ENCODE peak calls at places on chromosome 12, in six cellular contexts. One of them, this sample, is unnamed.

GRCh38 chr12:33942172-33942571 is 80.1 kb upstream of the ALG10 start:
- DNase-seq in endothelial cell of umbilical vein: no peak
- DNase-seq in GM12878: no peak
- DNase-seq in HepG2: no peak
- DNase-seq in NB4: no peak
- DNase-seq in K562: no peak
- DNase-seq in this sample: no peak

GRCh38 chr12:125455556-125455955 is 390.3 kb downstream of the AACS start:
- DNase-seq in endothelial cell of umbilical vein: no peak
- DNase-seq in HepG2: no peak
- DNase-seq in GM12878: no peak
- DNase-seq in NB4: peak; percentile 16
- DNase-seq in K562: no peak
- DNase-seq in this sample: no peak

GRCh38 chr12:91685917-91686316 is 459.7 kb downstream of the BTG1 start:
- DNase-seq in NB4: no peak
- DNase-seq in endothelial cell of umbilical vein: peak; percentile 17
- DNase-seq in GM12878: no peak
- DNase-seq in K562: no peak
- DNase-seq in HepG2: no peak
- DNase-seq in this sample: peak; percentile 10

GRCh38 chr12:106759526-106760183 is 14.8 kb upstream of the RIC8B start:
- DNase-seq in K562: no peak
- DNase-seq in GM12878: no peak
- DNase-seq in endothelial cell of umbilical vein: no peak
- DNase-seq in HepG2: no peak
- DNase-seq in NB4: no peak
- DNase-seq in this sample: no peak

GRCh38 chr12:11834104-11834812 is 184.8 kb downstream of the ETV6 start:
- DNase-seq in endothelial cell of umbilical vein: peak; percentile 49
- DNase-seq in HepG2: no peak
- DNase-seq in NB4: peak; percentile 64
- DNase-seq in GM12878: no peak
- DNase-seq in K562: no peak
- DNase-seq in this sample: no peak

GRCh38 chr12:92614502-92614901 is 88.3 kb upstream of the PLEKHG7 start:
- DNase-seq in HepG2: no peak
- DNase-seq in GM12878: no peak
- DNase-seq in endothelial cell of umbilical vein: no peak
- DNase-seq in NB4: no peak
- DNase-seq in K562: no peak
- DNase-seq in this sample: no peak

GRCh38 chr12:117072736-117073475 is 26.3 kb downstream of the TESC start:
- DNase-seq in HepG2: no peak
- DNase-seq in NB4: no peak
- DNase-seq in endothelial cell of umbilical vein: no peak
- DNase-seq in GM12878: no peak
- DNase-seq in K562: no peak
- DNase-seq in this sample: no peak

GRCh38 chr12:10645910-10646309 is 27.9 kb downstream of the STYK1 start:
- DNase-seq in GM12878: no peak
- DNase-seq in HepG2: no peak
- DNase-seq in NB4: no peak
- DNase-seq in K562: no peak
- DNase-seq in endothelial cell of umbilical vein: no peak
- DNase-seq in this sample: no peak

GRCh38 chr12:125124320-125124966 is 59.2 kb downstream of the AACS start:
- DNase-seq in endothelial cell of umbilical vein: no peak
- DNase-seq in HepG2: no peak
- DNase-seq in GM12878: no peak
- DNase-seq in NB4: no peak
- DNase-seq in K562: no peak
- DNase-seq in this sample: no peak

GRCh38 chr12:25929096-25929637 is 29.3 kb upstream of the RASSF8 start:
- DNase-seq in NB4: no peak
- DNase-seq in K562: no peak
- DNase-seq in endothelial cell of umbilical vein: no peak
- DNase-seq in GM12878: no peak
- DNase-seq in HepG2: no peak
- DNase-seq in this sample: no peak

GRCh38 chr12:83527700-83528281 is 841.1 kb downstream of the TMTC2 start:
- DNase-seq in NB4: peak; percentile 4
- DNase-seq in endothelial cell of umbilical vein: no peak
- DNase-seq in GM12878: no peak
- DNase-seq in K562: no peak
- DNase-seq in HepG2: no peak
- DNase-seq in this sample: no peak

GRCh38 chr12:41512531-41512930 is 324.4 kb downstream of the PDZRN4 start:
- DNase-seq in endothelial cell of umbilical vein: peak; percentile 26
- DNase-seq in NB4: no peak
- DNase-seq in GM12878: no peak
- DNase-seq in K562: no peak
- DNase-seq in HepG2: no peak
- DNase-seq in this sample: no peak

GRCh38 chr12:94047781-94048567 is 100.4 kb upstream of the PLXNC1 start:
- DNase-seq in HepG2: no peak
- DNase-seq in GM12878: peak; percentile 21
- DNase-seq in K562: no peak
- DNase-seq in endothelial cell of umbilical vein: no peak
- DNase-seq in NB4: no peak
- DNase-seq in this sample: no peak

GRCh38 chr12:65565601-65566560 is 258.4 kb upstream of the HMGA2 start:
- DNase-seq in endothelial cell of umbilical vein: peak; percentile 33
- DNase-seq in NB4: peak; percentile 53
- DNase-seq in GM12878: no peak
- DNase-seq in HepG2: no peak
- DNase-seq in K562: peak; percentile 39
- DNase-seq in this sample: peak; percentile 17

GRCh38 chr12:18651525-18651924 is 86.3 kb downstream of the PLCZ1 start:
- DNase-seq in NB4: no peak
- DNase-seq in K562: no peak
- DNase-seq in GM12878: no peak
- DNase-seq in endothelial cell of umbilical vein: no peak
- DNase-seq in HepG2: no peak
- DNase-seq in this sample: no peak

GRCh38 chr12:51913071-51914033 is 6.0 kb downstream of the ACVRL1 start:
- DNase-seq in K562: no peak
- DNase-seq in NB4: peak; percentile 27
- DNase-seq in HepG2: no peak
- DNase-seq in endothelial cell of umbilical vein: no peak
- DNase-seq in GM12878: no peak
- DNase-seq in this sample: no peak

GRCh38 chr12:124390442-124391116 is 95.7 kb downstream of the RFLNA start:
- DNase-seq in GM12878: peak; percentile 23
- DNase-seq in HepG2: no peak
- DNase-seq in NB4: peak; percentile 90
- DNase-seq in K562: no peak
- DNase-seq in endothelial cell of umbilical vein: peak; percentile 72
- DNase-seq in this sample: peak; percentile 78

GRCh38 chr12:95637471-95638155 is 86.3 kb upstream of the USP44 start:
- DNase-seq in NB4: no peak
- DNase-seq in K562: no peak
- DNase-seq in HepG2: no peak
- DNase-seq in endothelial cell of umbilical vein: peak; percentile 100
- DNase-seq in GM12878: no peak
- DNase-seq in this sample: peak; percentile 77

GRCh38 chr12:131593411-131593810 is 117.5 kb upstream of the SFSWAP start:
- DNase-seq in NB4: no peak
- DNase-seq in GM12878: no peak
- DNase-seq in HepG2: no peak
- DNase-seq in endothelial cell of umbilical vein: no peak
- DNase-seq in K562: no peak
- DNase-seq in this sample: no peak

GRCh38 chr12:132272706-132273105 is 56.7 kb downstream of the GALNT9 start:
- DNase-seq in GM12878: no peak
- DNase-seq in NB4: no peak
- DNase-seq in endothelial cell of umbilical vein: no peak
- DNase-seq in K562: no peak
- DNase-seq in HepG2: no peak
- DNase-seq in this sample: no peak

GRCh38 chr12:124994435-124994975 is 1.1 kb downstream of the BRI3BP start:
- DNase-seq in GM12878: no peak
- DNase-seq in K562: peak; percentile 28
- DNase-seq in HepG2: no peak
- DNase-seq in endothelial cell of umbilical vein: no peak
- DNase-seq in NB4: peak; percentile 100
- DNase-seq in this sample: peak; percentile 40

GRCh38 chr12:79848321-79848720 is 86.6 kb downstream of the PPP1R12A start:
- DNase-seq in GM12878: no peak
- DNase-seq in HepG2: no peak
- DNase-seq in endothelial cell of umbilical vein: peak; percentile 57
- DNase-seq in NB4: no peak
- DNase-seq in K562: no peak
- DNase-seq in this sample: no peak

GRCh38 chr12:9039397-9039977 is 50.1 kb downstream of the KLRG1 start:
- DNase-seq in endothelial cell of umbilical vein: peak; percentile 63
- DNase-seq in NB4: peak; percentile 50
- DNase-seq in K562: peak; percentile 53
- DNase-seq in HepG2: peak; percentile 47
- DNase-seq in GM12878: no peak
- DNase-seq in this sample: peak; percentile 78

GRCh38 chr12:121788176-121788818 is 5.2 kb downstream of the RHOF start:
- DNase-seq in GM12878: no peak
- DNase-seq in endothelial cell of umbilical vein: no peak
- DNase-seq in HepG2: no peak
- DNase-seq in NB4: no peak
- DNase-seq in K562: no peak
- DNase-seq in this sample: no peak

GRCh38 chr12:80837342-80837978 is 100.3 kb downstream of the LIN7A start:
- DNase-seq in K562: no peak
- DNase-seq in NB4: peak; percentile 48
- DNase-seq in HepG2: peak; percentile 61
- DNase-seq in GM12878: no peak
- DNase-seq in endothelial cell of umbilical vein: peak; percentile 36
- DNase-seq in this sample: peak; percentile 6

GRCh38 chr12:107165581-107165980 is 72.2 kb upstream of the CRY1 start:
- DNase-seq in GM12878: no peak
- DNase-seq in NB4: no peak
- DNase-seq in HepG2: no peak
- DNase-seq in K562: no peak
- DNase-seq in endothelial cell of umbilical vein: no peak
- DNase-seq in this sample: no peak

GRCh38 chr12:41521872-41522379 is 333.8 kb downstream of the PDZRN4 start:
- DNase-seq in HepG2: no peak
- DNase-seq in endothelial cell of umbilical vein: peak; percentile 92
- DNase-seq in GM12878: peak; percentile 3
- DNase-seq in K562: no peak
- DNase-seq in NB4: no peak
- DNase-seq in this sample: no peak

DNA sequence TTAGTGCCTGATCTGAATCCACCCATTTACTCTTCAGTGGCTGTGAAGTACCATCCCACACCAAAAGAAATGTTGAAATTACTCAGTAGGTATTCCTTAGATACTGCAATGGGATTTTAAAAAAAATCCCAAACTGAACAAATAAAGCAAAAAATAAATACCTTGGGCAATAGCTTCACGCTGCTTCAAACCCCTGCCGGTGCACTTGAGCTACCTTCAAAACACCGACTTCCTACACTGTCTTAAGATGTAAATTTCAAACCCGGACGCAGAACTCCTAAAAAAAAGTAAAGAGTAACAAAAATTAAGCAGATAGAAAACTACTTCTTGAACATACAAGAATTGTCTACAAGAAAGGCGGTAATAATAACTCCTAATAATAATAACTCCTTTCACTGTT is 677 bp downstream of the ABCC9 start:
- DNase-seq in K562: no peak
- DNase-seq in NB4: no peak
- DNase-seq in HepG2: no peak
- DNase-seq in GM12878: no peak
- DNase-seq in endothelial cell of umbilical vein: peak; percentile 4
- DNase-seq in this sample: no peak
- TF ChIP-seq MYC in K562: no peak
- TF ChIP-seq MYC in NB4: no peak
- TF ChIP-seq MYC in HepG2: no peak
- TF ChIP-seq MYC in GM12878: no peak
- TF ChIP-seq MYC in endothelial cell of umbilical vein: no peak
- TF ChIP-seq MYC in this sample: no peak

GRCh38 chr12:1811948-1812291 is 8.4 kb upstream of the LRTM2 start:
- DNase-seq in GM12878: no peak
- DNase-seq in NB4: no peak
- DNase-seq in K562: no peak
- DNase-seq in endothelial cell of umbilical vein: no peak
- DNase-seq in HepG2: no peak
- DNase-seq in this sample: no peak
- TF ChIP-seq MYC in GM12878: no peak
- TF ChIP-seq MYC in NB4: no peak
- TF ChIP-seq MYC in K562: no peak
- TF ChIP-seq MYC in endothelial cell of umbilical vein: no peak
- TF ChIP-seq MYC in HepG2: no peak
- TF ChIP-seq MYC in this sample: no peak

GRCh38 chr12:45303955-45304354 is 88.1 kb downstream of the ANO6 start:
- DNase-seq in endothelial cell of umbilical vein: no peak
- DNase-seq in GM12878: no peak
- DNase-seq in HepG2: no peak
- DNase-seq in K562: no peak
- DNase-seq in NB4: no peak
- DNase-seq in this sample: no peak

GRCh38 chr12:45304514-45305178 is 88.8 kb downstream of the ANO6 start:
- DNase-seq in endothelial cell of umbilical vein: peak; percentile 79
- DNase-seq in K562: no peak
- DNase-seq in HepG2: no peak
- DNase-seq in GM12878: no peak
- DNase-seq in NB4: no peak
- DNase-seq in this sample: no peak

GRCh38 chr12:45305904-45306303 is 90.0 kb downstream of the ANO6 start:
- DNase-seq in GM12878: no peak
- DNase-seq in HepG2: no peak
- DNase-seq in K562: no peak
- DNase-seq in endothelial cell of umbilical vein: no peak
- DNase-seq in NB4: no peak
- DNase-seq in this sample: no peak

GRCh38 chr12:45299132-45299692 is 83.3 kb downstream of the ANO6 start:
- DNase-seq in NB4: no peak
- DNase-seq in HepG2: no peak
- DNase-seq in GM12878: no peak
- DNase-seq in endothelial cell of umbilical vein: peak; percentile 70
- DNase-seq in K562: peak; percentile 36
- DNase-seq in this sample: no peak

GRCh38 chr12:45302621-45303020 is 86.7 kb downstream of the ANO6 start:
- DNase-seq in endothelial cell of umbilical vein: peak; percentile 46
- DNase-seq in NB4: no peak
- DNase-seq in HepG2: no peak
- DNase-seq in K562: no peak
- DNase-seq in GM12878: no peak
- DNase-seq in this sample: no peak
- TF ChIP-seq MYC in endothelial cell of umbilical vein: no peak
- TF ChIP-seq MYC in NB4: no peak
- TF ChIP-seq MYC in HepG2: no peak
- TF ChIP-seq MYC in K562: no peak
- TF ChIP-seq MYC in GM12878: no peak
- TF ChIP-seq MYC in this sample: no peak

DNA sequence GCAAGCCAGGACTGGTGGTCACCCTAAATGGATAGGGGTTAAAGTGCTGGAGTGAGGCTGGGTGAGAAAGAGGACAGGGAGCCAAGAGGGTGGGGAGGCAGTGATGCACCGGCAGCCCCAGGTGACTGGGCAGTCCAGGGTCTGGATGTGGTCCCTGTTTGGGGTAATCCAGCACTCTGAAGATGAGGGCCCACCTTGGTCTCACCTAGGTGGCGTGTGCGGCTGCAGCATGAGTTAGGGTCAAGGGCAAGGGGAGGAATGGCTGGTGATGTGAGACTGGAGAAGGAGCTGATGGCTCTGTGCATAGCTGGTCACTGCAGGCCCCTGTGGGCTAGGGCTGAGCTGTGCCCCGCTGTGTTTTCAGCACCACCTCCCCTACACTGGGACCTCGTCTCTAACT is 1.6 kb upstream of the C1RL start:
- DNase-seq in NB4: no peak
- DNase-seq in K562: no peak
- DNase-seq in endothelial cell of umbilical vein: no peak
- DNase-seq in GM12878: no peak
- DNase-seq in HepG2: no peak
- DNase-seq in this sample: no peak
- TF ChIP-seq MYC in NB4: no peak
- TF ChIP-seq MYC in K562: no peak
- TF ChIP-seq MYC in endothelial cell of umbilical vein: no peak
- TF ChIP-seq MYC in GM12878: no peak
- TF ChIP-seq MYC in HepG2: no peak
- TF ChIP-seq MYC in this sample: no peak

This sample was measured in A549.